ENCODE peak calls at places on chromosomes 2 and 18, in seven cellular contexts. R, P, Q, U, B, F and C are unnamed samples.

GRCh38 chr2:239819091-239819973 is 205.8 kb downstream of the NDUFA10 start:
- DNase-seq in U (no peak), F (no peak), B (no peak), R (peak; percentile 51), Q (no peak), P (no peak), C (no peak)

GRCh38 chr2:190627881-190628412 is 20.9 kb upstream of the NAB1 start:
- DNase-seq in U (no peak), R (no peak), F (peak; percentile 46), B (no peak), Q (no peak), P (peak; percentile 19), C (no peak)

GRCh38 chr18:22311301-22311700 is 106.4 kb downstream of the CTAGE1 start:
- DNase-seq in Q (no peak), P (no peak), F (no peak), U (no peak), B (no peak), R (no peak), C (no peak)

GRCh38 chr2:37831081-37831780 is 93.9 kb upstream of the RMDN2 start:
- DNase-seq in F (no peak), P (no peak), R (no peak), Q (no peak), B (no peak), U (no peak), C (no peak)

GRCh38 chr2:111930875-111931274 is 32.5 kb downstream of the MERTK start:
- DNase-seq in F (peak; percentile 81), B (no peak), Q (no peak), U (no peak), R (no peak), P (peak; percentile 48), C (no peak)

GRCh38 chr2:11014026-11014425 is 102.3 kb downstream of the KCNF1 start:
- DNase-seq in Q (no peak), B (no peak), F (no peak), P (no peak), U (no peak), R (no peak), C (no peak)

GRCh38 chr2:111162718-111163331 is 42.1 kb downstream of the BCL2L11 start:
- DNase-seq in U (no peak), Q (no peak), B (no peak), F (peak; percentile 46), P (no peak), R (no peak), C (no peak)

GRCh38 chr2:5183031-5183430 is 509.2 kb upstream of the SOX11 start:
- DNase-seq in B (no peak), R (no peak), F (no peak), U (no peak), Q (no peak), P (no peak), C (no peak)

GRCh38 chr2:224284134-224284946 is 117.6 kb downstream of the FAM124B start:
- DNase-seq in U (no peak), Q (no peak), R (no peak), B (no peak), P (peak; percentile 28), F (peak; percentile 20), C (peak; percentile 31)

GRCh38 chr2:130825231-130825971 is 11.3 kb upstream of the ARHGEF4 start:
- DNase-seq in Q (peak; percentile 77), U (no peak), P (no peak), R (peak; percentile 44), B (no peak), F (no peak), C (no peak)

GRCh38 chr2:114082731-114083433 is 193.0 kb downstream of the ACTR3 start:
- DNase-seq in F (no peak), Q (no peak), U (no peak), B (no peak), R (no peak), P (no peak), C (no peak)

GRCh38 chr2:42971947-42972736 is 179.8 kb upstream of the HAAO start:
- DNase-seq in R (peak; percentile 32), P (peak; percentile 16), B (no peak), Q (no peak), F (no peak), U (no peak), C (no peak)

GRCh38 chr2:11680181-11680900 is 10.3 kb upstream of the NTSR2 start:
- DNase-seq in B (no peak), P (peak; percentile 83), F (no peak), R (no peak), U (no peak), Q (no peak), C (no peak)

GRCh38 chr18:10064267-10064666 is 150.5 kb downstream of the VAPA start:
- DNase-seq in P (no peak), B (no peak), F (no peak), Q (no peak), R (no peak), U (no peak), C (no peak)

GRCh38 chr2:226796840-226797288 is 2.8 kb downstream of the IRS1 start:
- DNase-seq in F (peak; percentile 72), U (no peak), P (peak; percentile 71), B (no peak), Q (no peak), R (peak; percentile 65), C (no peak)

GRCh38 chr2:68236876-68237275 is 15.5 kb downstream of the PPP3R1 start:
- DNase-seq in R (no peak), Q (no peak), P (no peak), B (no peak), F (no peak), U (no peak), C (no peak)

GRCh38 chr2:212484563-212485080 is 54.0 kb downstream of the ERBB4 start:
- DNase-seq in U (no peak), B (no peak), P (no peak), R (no peak), Q (no peak), F (peak; percentile 3), C (no peak)

GRCh38 chr2:195532628-195533271 is 124.3 kb upstream of the SLC39A10 start:
- DNase-seq in P (peak; percentile 51), Q (no peak), F (no peak), U (no peak), B (no peak), R (no peak), C (no peak)

GRCh38 chr2:37679072-37679695 is 7.7 kb upstream of the CDC42EP3 start:
- DNase-seq in B (no peak), F (no peak), P (peak; percentile 0), U (no peak), R (no peak), Q (no peak), C (no peak)

GRCh38 chr2:72765997-72766609 is 59.7 kb downstream of the EXOC6B start:
- DNase-seq in U (no peak), P (no peak), B (no peak), R (no peak), F (no peak), Q (no peak), C (no peak)